ENCODE peak calls at places on chromosomes 12 and 14, in five cellular contexts. D is adrenal gland; F is CD8-positive, alpha-beta T cell; T is sigmoid colon; E is lower lobe of right lung. S is an unnamed sample.
A peak's percentile ranks its signal among the peaks of the same experiment; 100 is the strongest.

GRCh38 chr12:76143343-76144252 is 59.1 kb upstream of the NAP1L1 start:
- DNase-seq in D (no peak), F (peak; percentile 16), T (no peak), E (no peak), S (no peak)

GRCh38 chr12:12724421-12725085 is 7.4 kb downstream of the CDKN1B start:
- DNase-seq in D (peak; percentile 27), F (peak; percentile 21), T (no peak), E (no peak), S (no peak)

GRCh38 chr12:76085159-76085868 is 829 bp upstream of the NAP1L1 start:
- DNase-seq in D (peak; percentile 34), F (peak; percentile 19), T (no peak), E (no peak), S (no peak)

GRCh38 chr12:107702106-107702505 is 16.5 kb downstream of the PWP1 start:
- DNase-seq in D (no peak), F (no peak), T (no peak), E (no peak), S (no peak)

GRCh38 chr12:103997277-103997900 is 31.7 kb downstream of the TDG start:
- DNase-seq in D (no peak), F (no peak), T (peak; percentile 88), E (no peak), S (peak; percentile 47)

GRCh38 chr14:75982724-75983358 is 1.0 kb upstream of the TGFB3 start:
- DNase-seq in D (peak; percentile 69), F (no peak), T (peak; percentile 90), E (peak; percentile 69), S (peak; percentile 93)

GRCh38 chr14:33357225-33358010 is 418.7 kb downstream of the NPAS3 start:
- DNase-seq in D (no peak), F (no peak), T (no peak), E (no peak), S (no peak)

GRCh38 chr12:29882771-29883315 is 99.1 kb upstream of the TMTC1 start:
- DNase-seq in D (no peak), F (no peak), T (no peak), E (no peak), S (no peak)

GRCh38 chr14:97723834-97724770 is 926.9 kb downstream of the VRK1 start:
- DNase-seq in D (no peak), F (peak; percentile 52), T (no peak), E (no peak), S (no peak)

GRCh38 chr12:47317182-47317915 is 237.6 kb upstream of the AMIGO2 start:
- DNase-seq in D (no peak), F (no peak), T (no peak), E (no peak), S (no peak)

GRCh38 chr14:41280745-41281144 is 325.9 kb upstream of the LRFN5 start:
- DNase-seq in D (no peak), F (no peak), T (no peak), E (no peak), S (no peak)

GRCh38 chr12:14194572-14194971 is 170.9 kb upstream of the ATF7IP start:
- DNase-seq in D (no peak), F (no peak), T (no peak), E (no peak), S (no peak)

GRCh38 chr12:93200291-93200917 is 177.3 kb upstream of the NUDT4 start:
- DNase-seq in D (no peak), F (no peak), T (no peak), E (no peak), S (peak; percentile 10)

GRCh38 chr14:101957406-101958234 is 6.8 kb upstream of the DYNC1H1 start:
- DNase-seq in D (no peak), F (no peak), T (no peak), E (peak; percentile 14), S (peak; percentile 29)

DNA sequence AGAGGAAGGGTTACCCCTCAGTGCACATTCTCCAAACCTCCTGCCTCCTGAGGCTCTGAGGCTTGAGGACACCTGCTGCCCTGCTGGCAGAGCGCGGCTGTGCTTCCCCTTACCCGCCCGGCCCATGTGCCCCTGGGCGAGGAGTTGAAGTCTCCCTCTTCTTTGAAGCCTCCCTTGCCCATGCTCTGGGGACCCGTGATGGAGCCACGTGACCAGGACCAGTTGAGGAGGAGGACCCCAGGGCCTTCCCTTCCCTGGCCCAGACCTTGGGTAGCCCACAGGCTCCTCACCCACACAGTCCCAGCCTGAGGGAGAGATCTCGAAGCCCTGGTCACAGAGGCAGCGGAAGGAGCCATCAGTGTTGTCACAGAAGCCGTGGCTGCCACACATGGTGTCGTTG is 12.8 kb downstream of the ISCA2 start:
- DNase-seq in D (no peak), F (no peak), T (no peak), E (no peak), S (peak; percentile 40)
- H3K27ac ChIP-seq in D (no peak overlapping the region), F (no peak overlapping the region), T (no peak overlapping the region), E (no peak overlapping the region), S (no peak overlapping the region)

GRCh38 chr12:122893208-122894151 is 2.4 kb downstream of the VPS37B start:
- DNase-seq in D (no peak), F (no peak), T (no peak), E (peak; percentile 68), S (no peak)
- H3K4me3 ChIP-seq in D (no peak overlapping the region), F (peak overlapping the region; percentile 80), T (no peak overlapping the region), E (peak overlapping the region; percentile 74), S (peak overlapping the region; percentile 85)

GRCh38 chr14:59305836-59306555 is 117.5 kb downstream of the DAAM1 start:
- DNase-seq in D (no peak), F (no peak), T (no peak), E (no peak), S (no peak)
- H3K27ac ChIP-seq in D (no peak overlapping the region), F (no peak overlapping the region), T (peak overlapping the region; percentile 70), E (no peak overlapping the region), S (no peak overlapping the region)

DNA sequence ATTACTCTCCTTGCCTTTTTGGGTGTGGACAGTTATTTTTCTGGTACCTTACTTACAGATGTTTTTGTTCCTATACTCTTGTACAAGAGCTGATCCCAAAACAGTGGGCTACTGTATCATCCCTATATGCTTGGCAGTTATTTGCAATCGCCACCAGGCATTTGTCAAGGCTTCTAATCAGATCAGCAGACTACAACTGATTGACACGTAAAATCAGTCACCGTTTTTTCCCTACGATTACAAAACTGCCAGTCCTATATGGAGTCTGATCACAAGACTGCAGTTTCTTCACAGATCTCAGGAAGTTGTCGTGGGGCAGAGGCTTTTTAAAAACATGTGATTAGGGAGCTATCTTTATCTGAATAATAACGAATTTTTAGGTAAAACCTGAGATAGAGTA is 1.3 kb downstream of the LYSET start:
- DNase-seq in D (no peak), F (no peak), T (no peak), E (no peak), S (no peak)
- H3K4me3 ChIP-seq in D (no peak overlapping the region), F (no peak overlapping the region), T (no peak overlapping the region), E (peak overlapping the region; percentile 97), S (no peak overlapping the region)

DNA sequence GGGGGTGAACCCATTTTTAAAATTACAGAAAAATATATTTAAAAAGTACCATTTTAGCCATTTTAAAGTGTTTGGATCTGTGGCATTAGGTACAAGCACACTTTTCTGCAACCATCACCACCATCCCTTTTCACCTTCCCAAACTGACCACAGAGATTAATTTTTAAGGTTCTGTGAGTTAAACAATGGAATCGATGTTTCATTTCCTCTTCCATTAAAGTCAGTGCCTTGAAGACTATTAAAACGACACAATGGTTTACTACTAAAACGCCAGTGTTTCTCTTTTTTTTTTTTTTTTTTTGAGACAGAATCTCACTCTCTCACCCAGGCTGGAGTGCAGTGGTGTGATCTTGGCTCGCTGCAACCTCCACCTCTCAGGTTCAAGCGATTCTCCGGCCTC is 78.1 kb upstream of the GPR68 start:
- DNase-seq in D (no peak), F (no peak), T (no peak), E (no peak), S (no peak)
- H3K27ac ChIP-seq in D (no peak overlapping the region), F (peak overlapping the region; percentile 4), T (peak overlapping the region; percentile 37), E (peak overlapping the region; percentile 73), S (no peak overlapping the region)

GRCh38 chr14:73713804-73714655 is at the start of gene PNMA1:
- DNase-seq in D (peak; percentile 86), F (peak; percentile 87), T (peak; percentile 95), E (peak; percentile 90), S (peak; percentile 96)
- H3K4me3 ChIP-seq in D (peak within 1 kb of the TSS; percentile 71), F (peak within 1 kb of the TSS; percentile 92), T (peak within 1 kb of the TSS; percentile 85), E (peak within 1 kb of the TSS; percentile 88), S (peak within 1 kb of the TSS; percentile 51)